ENCODE peak calls at places on chromosome 20, in four cellular contexts. G is fibroblast of lung, H is keratinocyte, E is mammary epithelial cell. Q is an unnamed sample.

GRCh38 chr20:1472556-1473243 is 6.1 kb upstream of the NSFL1C start:
- DNase-seq in E (no peak), H (no peak), G (no peak), Q (no peak)

GRCh38 chr20:1489764-1490436 is 1.3 kb downstream of the SIRPB2 start:
- DNase-seq in H (no peak), E (peak; percentile 88), G (peak; percentile 35), Q (no peak)

GRCh38 chr20:5689451-5689850 is 60.8 kb upstream of the SHLD1 start:
- DNase-seq in H (no peak), G (no peak), E (no peak), Q (no peak)

GRCh38 chr20:10280016-10280908 is 61.6 kb downstream of the SNAP25 start:
- DNase-seq in E (no peak), G (no peak), H (no peak), Q (no peak)

GRCh38 chr20:14865169-14865568 is 527.8 kb upstream of the FLRT3 start:
- DNase-seq in G (no peak), E (peak; percentile 90), H (no peak), Q (no peak)

GRCh38 chr20:32510601-32511357 is 74.4 kb downstream of the NOL4L start:
- DNase-seq in E (peak; percentile 55), H (no peak), G (no peak), Q (peak; percentile 71)

GRCh38 chr20:25408890-25409289 is 1.4 kb downstream of the GINS1 start:
- DNase-seq in E (no peak), H (no peak), G (no peak), Q (no peak)

GRCh38 chr20:32316667-32317066 is 39.2 kb downstream of the KIF3B start:
- DNase-seq in G (no peak), E (peak; percentile 22), H (no peak), Q (no peak)

GRCh38 chr20:60056345-60057122 is 98.3 kb downstream of the CDH26 start:
- DNase-seq in E (no peak), G (no peak), H (no peak), Q (no peak)

GRCh38 chr20:21513181-21513663 is 642 bp downstream of the NKX2-2 start:
- DNase-seq in G (no peak), E (no peak), H (no peak), Q (no peak)

GRCh38 chr20:10510216-10510615 is 75.1 kb downstream of the SLX4IP start:
- DNase-seq in H (no peak), E (no peak), G (no peak), Q (no peak)

GRCh38 chr20:60137657-60138245 is 179.5 kb downstream of the CDH26 start:
- DNase-seq in E (peak; percentile 28), H (no peak), G (peak; percentile 20), Q (no peak)

GRCh38 chr20:58294497-58295455 is 14.7 kb upstream of the RAB22A start:
- DNase-seq in H (no peak), G (no peak), E (peak; percentile 45), Q (no peak)

GRCh38 chr20:21019831-21020655 is 86.1 kb downstream of the LINC00237 start:
- DNase-seq in E (no peak), G (no peak), H (no peak), Q (no peak)

GRCh38 chr20:36726168-36726567 is 19.7 kb downstream of the NDRG3 start:
- DNase-seq in G (no peak), E (no peak), H (no peak), Q (no peak)

GRCh38 chr20:47917549-47918070 is 132.3 kb upstream of the SULF2 start:
- DNase-seq in G (no peak), H (no peak), E (peak; percentile 48), Q (no peak)

GRCh38 chr20:39706089-39706721 is 744.1 kb downstream of the DHX35 start:
- DNase-seq in H (no peak), E (no peak), G (no peak), Q (peak; percentile 60)

GRCh38 chr20:53628076-53628475 is 34.4 kb upstream of the ZNF217 start:
- DNase-seq in H (no peak), G (no peak), E (no peak), Q (no peak)

GRCh38 chr20:34390769-34391447 is 27.8 kb downstream of the ITCH start:
- DNase-seq in E (peak; percentile 95), H (peak; percentile 58), G (peak; percentile 75), Q (peak; percentile 63)

GRCh38 chr20:19975436-19975799 is 41.7 kb upstream of the NAA20 start:
- DNase-seq in H (no peak), E (no peak), G (peak; percentile 57), Q (no peak)

GRCh38 chr20:14775778-14776177 is 438.4 kb upstream of the FLRT3 start:
- DNase-seq in E (peak; percentile 91), G (peak; percentile 7), H (peak; percentile 7), Q (peak; percentile 71)

GRCh38 chr20:5602346-5602745 is 147.9 kb upstream of the SHLD1 start:
- DNase-seq in E (no peak), G (no peak), H (no peak), Q (no peak)

GRCh38 chr20:54566224-54566750 is 90.9 kb downstream of the DOK5 start:
- DNase-seq in G (no peak), E (no peak), H (no peak), Q (no peak)

GRCh38 chr20:18058661-18059467 is 1.1 kb upstream of the OVOL2 start:
- DNase-seq in H (no peak), E (peak; percentile 32), G (no peak), Q (peak; percentile 47)

GRCh38 chr20:13291167-13291566 is 70.1 kb downstream of the ISM1 start:
- DNase-seq in E (no peak), G (no peak), H (no peak), Q (no peak)

GRCh38 chr20:20719411-20719810 is 7.0 kb upstream of the RALGAPA2 start:
- DNase-seq in E (no peak), G (no peak), H (no peak), Q (no peak)

GRCh38 chr20:25239387-25240370 is 8.2 kb upstream of the PYGB start:
- DNase-seq in H (no peak), G (no peak), E (no peak), Q (no peak)

GRCh38 chr20:48783533-48784272 is 44.1 kb downstream of the PREX1 start:
- DNase-seq in H (no peak), G (peak; percentile 51), E (no peak), Q (no peak)

GRCh38 chr20:17854307-17854903 is 114.2 kb downstream of the SNX5 start:
- DNase-seq in H (no peak), E (peak; percentile 27), G (peak; percentile 47), Q (peak; percentile 58)

GRCh38 chr20:47300071-47300470 is 56.4 kb downstream of the ZMYND8 start:
- DNase-seq in H (no peak), G (peak; percentile 42), E (no peak), Q (no peak)

GRCh38 chr20:36086767-36087166 is 67.8 kb upstream of the EPB41L1 start:
- DNase-seq in E (peak; percentile 27), G (no peak), H (no peak), Q (no peak)

GRCh38 chr20:6053776-6054688 is at the start of gene LRRN4:
- DNase-seq in G (no peak), H (peak; percentile 56), E (peak; percentile 80), Q (peak; percentile 30)

GRCh38 chr20:63707558-63708300 is at the start of the genes ARFRP1 and ZGPAT:
- DNase-seq in E (peak; percentile 81), G (peak; percentile 79), H (no peak), Q (peak; percentile 95)

GRCh38 chr20:43914286-43914685 is 366 bp upstream of the TOX2 start:
- DNase-seq in E (no peak), G (no peak), H (no peak), Q (no peak)

GRCh38 chr20:43916875-43917371 is 2.3 kb downstream of the TOX2 start:
- DNase-seq in G (peak; percentile 50), H (no peak), E (no peak), Q (no peak)

GRCh38 chr20:43916073-43916874 is 1.6 kb downstream of the TOX2 start:
- DNase-seq in H (no peak), E (no peak), G (peak; percentile 45), Q (peak; percentile 23)

GRCh38 chr20:43914697-43915208 is at the start of gene TOX2:
- DNase-seq in G (peak; percentile 49), E (no peak), H (no peak), Q (peak; percentile 70)

GRCh38 chr20:43915209-43916072 is 789 bp downstream of the TOX2 start:
- DNase-seq in G (peak; percentile 29), H (no peak), E (no peak), Q (peak; percentile 26)
- TF ChIP-seq EZH2 in G (no peak), H (peak; percentile 99), E (peak; percentile 99), Q (peak; percentile 92)

GRCh38 chr20:22944936-22945335 is 90.2 kb upstream of the SSTR4 start:
- DNase-seq in G (no peak), E (no peak), H (no peak), Q (no peak)

GRCh38 chr20:22944062-22944461 is 91.0 kb upstream of the SSTR4 start:
- DNase-seq in E (no peak), H (no peak), G (no peak), Q (no peak)

GRCh38 chr20:22942742-22943141 is 92.4 kb upstream of the SSTR4 start:
- DNase-seq in E (no peak), H (no peak), G (no peak), Q (no peak)

GRCh38 chr20:22949710-22950109 is 85.4 kb upstream of the SSTR4 start:
- DNase-seq in G (no peak), E (peak; percentile 22), H (no peak), Q (no peak)

DNA sequence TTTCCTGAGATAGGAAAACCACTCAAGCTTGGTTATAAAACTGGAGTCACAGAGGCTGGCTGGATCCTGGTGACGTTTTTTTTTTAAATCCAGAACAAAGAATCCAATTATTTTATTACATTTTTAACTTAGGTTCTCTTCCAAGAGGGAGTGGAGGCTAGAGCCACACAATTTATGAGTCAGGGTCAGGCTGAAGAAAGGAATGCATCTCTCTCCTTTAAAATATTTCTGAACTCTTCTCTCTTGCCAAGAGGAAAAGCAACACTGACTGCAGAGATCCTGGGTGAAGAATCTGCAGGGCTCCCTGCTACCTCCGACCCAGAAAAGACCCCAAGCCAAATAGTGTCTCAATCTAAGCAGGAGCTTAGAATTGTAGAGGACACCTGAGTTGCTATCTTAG is 88.5 kb upstream of the SSTR4 start:
- DNase-seq in H (no peak), G (no peak), E (no peak), Q (no peak)
- H3K4me2 ChIP-seq in H (no peak overlapping the region), G (no peak overlapping the region), E (no peak overlapping the region), Q (no peak overlapping the region)

GRCh38 chr20:3093861-3094361 is 9.4 kb upstream of the AVP start:
- DNase-seq in H (no peak), E (no peak), G (no peak), Q (no peak)

GRCh38 chr20:3090565-3090964 is 6.0 kb upstream of the AVP start:
- DNase-seq in H (no peak), E (no peak), G (no peak), Q (no peak)

GRCh38 chr20:3092611-3093379 is 8.3 kb upstream of the AVP start:
- DNase-seq in H (no peak), G (no peak), E (no peak), Q (no peak)

GRCh38 chr20:3100480-3100879 is 16.0 kb upstream of the AVP start:
- DNase-seq in H (no peak), E (no peak), G (no peak), Q (no peak)

GRCh38 chr20:3094848-3095629 is 10.5 kb upstream of the AVP start:
- DNase-seq in E (no peak), G (no peak), H (no peak), Q (no peak)
- TF ChIP-seq EZH2 in E (no peak), G (no peak), H (no peak), Q (no peak)

DNA sequence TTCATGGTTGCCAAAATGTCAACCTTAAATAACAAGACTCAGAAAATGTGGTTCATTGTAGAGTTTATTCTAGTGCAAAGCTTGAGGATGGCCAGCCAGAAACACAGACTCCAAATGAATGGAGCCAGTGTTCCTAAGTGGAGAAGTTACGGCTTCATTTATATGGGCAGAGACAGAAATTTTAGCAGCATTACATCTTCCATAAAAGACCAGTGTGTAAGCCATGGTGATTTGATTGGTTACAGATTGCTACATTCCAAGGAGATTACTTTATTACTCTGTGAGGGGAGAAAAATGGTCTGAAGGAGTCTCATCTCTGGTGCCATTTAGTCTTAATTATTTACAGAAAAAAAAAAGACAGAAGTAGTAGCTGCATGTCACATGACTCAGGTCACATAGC is 97.9 kb downstream of the OTOR start:
- DNase-seq in G (no peak), E (no peak), H (no peak), Q (no peak)
- H3K4me2 ChIP-seq in G (peak overlapping the region; percentile 35), E (no peak overlapping the region), H (no peak overlapping the region), Q (no peak overlapping the region)

Q was measured in hepatocyte.